ENCODE peak calls at places on chromosomes 13 and 19, in seven cellular contexts. One of them, this sample, is unnamed.

GRCh38 chr19:18423258-18424020 is 4.2 kb downstream of the SSBP4 start:
- DNase-seq in GM13976: no peak
- DNase-seq in astrocyte of the cerebellum: no peak
- DNase-seq in ascending aorta: no peak
- DNase-seq in progenitor cell of endocrine pancreas: no peak
- DNase-seq in mammary epithelial cell: no peak
- DNase-seq in fibroblast of lung: no peak
- DNase-seq in this sample: peak

GRCh38 chr13:43289458-43290255 is 266.3 kb downstream of the DNAJC15 start:
- DNase-seq in progenitor cell of endocrine pancreas: no peak
- DNase-seq in GM13976: no peak
- DNase-seq in ascending aorta: no peak
- DNase-seq in astrocyte of the cerebellum: no peak
- DNase-seq in mammary epithelial cell: no peak
- DNase-seq in fibroblast of lung: peak
- DNase-seq in this sample: no peak

GRCh38 chr13:53242015-53242414 is 213.4 kb downstream of the OLFM4 start:
- DNase-seq in ascending aorta: no peak
- DNase-seq in mammary epithelial cell: no peak
- DNase-seq in astrocyte of the cerebellum: no peak
- DNase-seq in progenitor cell of endocrine pancreas: no peak
- DNase-seq in fibroblast of lung: no peak
- DNase-seq in GM13976: no peak
- DNase-seq in this sample: no peak

GRCh38 chr19:6580313-6580712 is 10.6 kb downstream of the CD70 start:
- DNase-seq in astrocyte of the cerebellum: peak
- DNase-seq in fibroblast of lung: peak
- DNase-seq in mammary epithelial cell: peak
- DNase-seq in ascending aorta: no peak
- DNase-seq in GM13976: no peak
- DNase-seq in progenitor cell of endocrine pancreas: no peak
- DNase-seq in this sample: no peak

GRCh38 chr13:87089391-87089790 is 581.8 kb upstream of the SLITRK5 start:
- DNase-seq in GM13976: no peak
- DNase-seq in mammary epithelial cell: peak
- DNase-seq in progenitor cell of endocrine pancreas: no peak
- DNase-seq in fibroblast of lung: peak
- DNase-seq in astrocyte of the cerebellum: peak
- DNase-seq in ascending aorta: no peak
- DNase-seq in this sample: no peak

GRCh38 chr19:51749979-51750378 is 1.7 kb downstream of the FPR1 start:
- DNase-seq in fibroblast of lung: peak
- DNase-seq in GM13976: no peak
- DNase-seq in astrocyte of the cerebellum: no peak
- DNase-seq in mammary epithelial cell: peak
- DNase-seq in progenitor cell of endocrine pancreas: no peak
- DNase-seq in ascending aorta: no peak
- DNase-seq in this sample: no peak

GRCh38 chr19:34317311-34317927 is 47.6 kb upstream of the GPI start:
- DNase-seq in progenitor cell of endocrine pancreas: no peak
- DNase-seq in astrocyte of the cerebellum: no peak
- DNase-seq in GM13976: no peak
- DNase-seq in fibroblast of lung: peak
- DNase-seq in mammary epithelial cell: peak
- DNase-seq in ascending aorta: no peak
- DNase-seq in this sample: no peak

GRCh38 chr19:38073806-38074685 is 150.0 kb downstream of the DPF1 start:
- DNase-seq in mammary epithelial cell: no peak
- DNase-seq in ascending aorta: no peak
- DNase-seq in progenitor cell of endocrine pancreas: no peak
- DNase-seq in fibroblast of lung: no peak
- DNase-seq in GM13976: no peak
- DNase-seq in astrocyte of the cerebellum: no peak
- DNase-seq in this sample: no peak

GRCh38 chr19:8654591-8655339 is 24.3 kb downstream of the NFILZ start:
- DNase-seq in mammary epithelial cell: peak
- DNase-seq in fibroblast of lung: peak
- DNase-seq in GM13976: peak
- DNase-seq in astrocyte of the cerebellum: no peak
- DNase-seq in progenitor cell of endocrine pancreas: peak
- DNase-seq in ascending aorta: no peak
- DNase-seq in this sample: peak

GRCh38 chr13:102394158-102395053 is 7.4 kb downstream of the FGF14 start:
- DNase-seq in mammary epithelial cell: peak
- DNase-seq in progenitor cell of endocrine pancreas: peak
- DNase-seq in GM13976: peak
- DNase-seq in astrocyte of the cerebellum: peak
- DNase-seq in ascending aorta: peak
- DNase-seq in fibroblast of lung: peak
- DNase-seq in this sample: peak

GRCh38 chr19:4878491-4878968 is 11.1 kb upstream of the PLIN3 start:
- DNase-seq in ascending aorta: no peak
- DNase-seq in GM13976: peak
- DNase-seq in mammary epithelial cell: no peak
- DNase-seq in astrocyte of the cerebellum: no peak
- DNase-seq in progenitor cell of endocrine pancreas: no peak
- DNase-seq in fibroblast of lung: no peak
- DNase-seq in this sample: no peak

GRCh38 chr13:27997904-27998522 is 9.5 kb upstream of the URAD start:
- DNase-seq in ascending aorta: no peak
- DNase-seq in fibroblast of lung: peak
- DNase-seq in GM13976: no peak
- DNase-seq in mammary epithelial cell: peak
- DNase-seq in astrocyte of the cerebellum: no peak
- DNase-seq in progenitor cell of endocrine pancreas: no peak
- DNase-seq in this sample: no peak
- TF ChIP-seq CTCF in ascending aorta: peak
- TF ChIP-seq CTCF in fibroblast of lung: no peak
- TF ChIP-seq CTCF in GM13976: peak
- TF ChIP-seq CTCF in mammary epithelial cell: peak
- TF ChIP-seq CTCF in astrocyte of the cerebellum: peak
- TF ChIP-seq CTCF in progenitor cell of endocrine pancreas: peak
- TF ChIP-seq CTCF in this sample: peak

DNA sequence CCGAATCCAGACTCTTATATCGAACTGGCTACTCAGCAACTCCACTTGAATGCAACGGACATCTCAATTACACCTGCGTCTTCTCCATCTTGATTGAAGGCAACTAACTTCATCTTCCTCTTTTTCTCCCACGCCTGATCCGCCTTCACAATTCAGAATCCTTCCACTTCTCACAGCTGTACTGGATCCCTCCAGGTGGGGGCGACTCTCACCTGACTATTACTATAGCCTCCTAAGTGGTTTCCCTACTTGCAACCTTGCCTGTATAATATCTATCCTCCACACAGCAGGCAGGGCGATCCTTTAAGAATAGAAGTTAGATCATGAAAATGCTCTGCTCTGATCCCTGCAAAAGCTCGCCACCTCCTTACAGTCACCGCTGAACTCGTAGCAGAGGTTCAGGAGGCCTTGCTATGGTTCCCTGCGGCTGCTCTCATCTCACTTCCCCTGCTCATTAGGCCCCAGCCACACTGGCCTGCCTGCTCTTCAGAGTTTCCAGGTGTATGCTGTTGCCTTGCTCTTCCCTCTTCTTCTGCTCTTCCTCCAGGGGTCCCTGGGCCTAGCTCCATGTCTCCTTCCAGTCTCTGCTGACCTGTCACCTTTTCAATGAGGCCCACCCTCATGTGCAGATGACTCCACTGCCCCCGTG is 31.9 kb downstream of the RFXAP start:
- DNase-seq in GM13976: no peak
- DNase-seq in ascending aorta: no peak
- DNase-seq in mammary epithelial cell: no peak
- DNase-seq in progenitor cell of endocrine pancreas: no peak
- DNase-seq in fibroblast of lung: no peak
- DNase-seq in astrocyte of the cerebellum: no peak
- DNase-seq in this sample: no peak
- TF ChIP-seq CTCF in GM13976: no peak
- TF ChIP-seq CTCF in ascending aorta: no peak
- TF ChIP-seq CTCF in mammary epithelial cell: peak
- TF ChIP-seq CTCF in progenitor cell of endocrine pancreas: peak
- TF ChIP-seq CTCF in fibroblast of lung: no peak
- TF ChIP-seq CTCF in astrocyte of the cerebellum: peak
- TF ChIP-seq CTCF in this sample: peak

DNA sequence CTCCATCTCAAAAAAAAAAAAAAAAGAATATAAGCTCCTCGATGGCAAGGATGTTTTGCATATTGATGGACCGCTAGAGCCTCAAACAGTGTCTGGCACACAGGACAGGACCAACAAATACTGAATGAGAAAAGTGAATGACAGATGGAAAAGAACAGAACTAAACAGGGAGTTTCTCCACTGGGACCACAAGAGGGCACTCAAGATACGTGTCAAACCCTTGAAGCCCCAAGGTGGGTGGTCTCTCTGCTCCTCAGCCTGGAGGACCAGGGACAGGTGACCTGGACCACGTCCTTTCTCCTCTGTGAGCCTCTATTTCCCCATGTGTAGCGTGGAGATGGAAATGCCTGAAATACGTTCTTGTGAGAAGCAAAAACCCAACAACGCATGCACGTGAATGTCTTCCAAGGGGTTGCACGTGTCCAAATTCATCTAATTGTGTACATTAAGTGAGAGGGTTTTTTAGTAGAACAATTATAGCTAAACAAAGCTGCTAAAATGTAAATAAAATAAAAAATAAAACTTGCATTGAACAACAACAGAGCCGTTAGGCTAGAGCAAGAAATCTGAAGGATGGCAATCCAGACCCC is 5.7 kb upstream of the CDC42EP5 start:
- DNase-seq in progenitor cell of endocrine pancreas: no peak
- DNase-seq in fibroblast of lung: peak
- DNase-seq in mammary epithelial cell: peak
- DNase-seq in GM13976: peak
- DNase-seq in ascending aorta: no peak
- DNase-seq in astrocyte of the cerebellum: peak
- DNase-seq in this sample: no peak
- TF ChIP-seq CTCF in progenitor cell of endocrine pancreas: peak
- TF ChIP-seq CTCF in fibroblast of lung: peak
- TF ChIP-seq CTCF in mammary epithelial cell: peak
- TF ChIP-seq CTCF in GM13976: peak
- TF ChIP-seq CTCF in ascending aorta: peak
- TF ChIP-seq CTCF in astrocyte of the cerebellum: peak
- TF ChIP-seq CTCF in this sample: peak

DNA sequence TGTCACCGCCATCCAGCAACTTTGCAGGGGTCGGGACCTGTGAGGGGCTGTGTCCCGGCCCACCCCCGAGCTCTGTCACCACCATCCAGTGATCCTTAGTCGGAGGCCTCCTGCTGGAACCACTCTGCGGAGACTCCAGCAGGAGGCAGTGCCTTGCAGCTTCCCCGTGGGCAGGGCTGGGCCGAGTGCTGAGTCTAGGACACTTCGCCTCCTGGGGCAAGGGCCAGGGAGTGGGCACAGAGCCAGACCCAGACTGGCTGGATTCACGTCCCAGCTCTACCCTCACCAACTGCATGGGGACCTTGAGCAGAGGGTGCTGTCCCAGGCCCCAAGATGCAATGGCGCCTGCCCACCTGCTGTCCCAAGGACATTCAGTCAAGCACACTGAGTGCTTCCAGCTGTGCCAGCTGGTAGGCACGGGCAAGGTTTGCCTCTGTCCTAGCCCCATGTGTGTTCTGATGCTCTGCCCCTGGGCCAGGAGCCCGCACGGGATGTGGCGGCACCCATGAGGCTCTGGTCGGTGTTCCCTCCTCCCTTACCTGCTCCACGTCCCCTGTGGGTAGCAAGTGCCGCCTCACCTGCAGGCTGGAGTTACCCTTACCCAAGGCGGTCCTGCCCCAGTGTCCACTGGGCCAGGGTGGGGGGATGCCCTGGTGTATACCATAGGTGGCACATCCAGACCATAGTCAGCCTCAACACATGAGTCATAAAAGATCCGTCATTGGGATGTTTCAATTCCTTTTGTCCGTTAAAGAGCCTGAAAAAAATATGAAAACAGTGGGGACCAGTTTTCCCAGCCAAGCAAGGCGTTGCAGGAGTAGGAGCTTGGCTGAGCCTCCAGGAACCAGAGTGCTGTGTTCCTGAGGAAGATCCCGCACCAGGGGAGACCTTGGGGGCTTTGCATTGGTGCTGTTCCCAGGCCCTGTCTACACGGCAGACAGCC is 7.4 kb downstream of the FZR1 start:
- DNase-seq in mammary epithelial cell: no peak
- DNase-seq in fibroblast of lung: no peak
- DNase-seq in GM13976: no peak
- DNase-seq in progenitor cell of endocrine pancreas: no peak
- DNase-seq in astrocyte of the cerebellum: no peak
- DNase-seq in ascending aorta: no peak
- DNase-seq in this sample: no peak
- TF ChIP-seq CTCF in mammary epithelial cell: no peak
- TF ChIP-seq CTCF in fibroblast of lung: no peak
- TF ChIP-seq CTCF in GM13976: no peak
- TF ChIP-seq CTCF in progenitor cell of endocrine pancreas: no peak
- TF ChIP-seq CTCF in astrocyte of the cerebellum: no peak
- TF ChIP-seq CTCF in ascending aorta: no peak
- TF ChIP-seq CTCF in this sample: no peak

GRCh38 chr13:99659234-99659633 is 158.0 kb downstream of the TM9SF2 start:
- DNase-seq in progenitor cell of endocrine pancreas: no peak
- DNase-seq in fibroblast of lung: no peak
- DNase-seq in astrocyte of the cerebellum: no peak
- DNase-seq in GM13976: no peak
- DNase-seq in ascending aorta: no peak
- DNase-seq in mammary epithelial cell: no peak
- DNase-seq in this sample: no peak

GRCh38 chr13:99658266-99658991 is 157.2 kb downstream of the TM9SF2 start:
- DNase-seq in GM13976: peak
- DNase-seq in ascending aorta: peak
- DNase-seq in astrocyte of the cerebellum: peak
- DNase-seq in fibroblast of lung: peak
- DNase-seq in mammary epithelial cell: peak
- DNase-seq in progenitor cell of endocrine pancreas: peak
- DNase-seq in this sample: peak

GRCh38 chr13:99656843-99657506 is 155.7 kb downstream of the TM9SF2 start:
- DNase-seq in ascending aorta: no peak
- DNase-seq in fibroblast of lung: no peak
- DNase-seq in astrocyte of the cerebellum: no peak
- DNase-seq in progenitor cell of endocrine pancreas: no peak
- DNase-seq in mammary epithelial cell: no peak
- DNase-seq in GM13976: no peak
- DNase-seq in this sample: no peak

GRCh38 chr13:99656092-99656745 is 154.9 kb downstream of the TM9SF2 start:
- DNase-seq in fibroblast of lung: peak
- DNase-seq in astrocyte of the cerebellum: peak
- DNase-seq in GM13976: peak
- DNase-seq in progenitor cell of endocrine pancreas: peak
- DNase-seq in mammary epithelial cell: peak
- DNase-seq in ascending aorta: peak
- DNase-seq in this sample: peak

GRCh38 chr13:99657848-99658265 is 156.6 kb downstream of the TM9SF2 start:
- DNase-seq in fibroblast of lung: peak
- DNase-seq in astrocyte of the cerebellum: no peak
- DNase-seq in mammary epithelial cell: no peak
- DNase-seq in ascending aorta: no peak
- DNase-seq in GM13976: no peak
- DNase-seq in progenitor cell of endocrine pancreas: peak
- DNase-seq in this sample: peak
- TF ChIP-seq CTCF in fibroblast of lung: no peak
- TF ChIP-seq CTCF in astrocyte of the cerebellum: no peak
- TF ChIP-seq CTCF in mammary epithelial cell: peak
- TF ChIP-seq CTCF in ascending aorta: no peak
- TF ChIP-seq CTCF in GM13976: no peak
- TF ChIP-seq CTCF in progenitor cell of endocrine pancreas: peak
- TF ChIP-seq CTCF in this sample: no peak

This sample was measured in lower lobe of right lung.